ENCODE peak calls at places on chromosomes 5 and 9, in four cellular contexts. One of them, this sample, is unnamed.

GRCh38 chr9:77899679-77900354 is 131.8 kb downstream of the GNAQ start:
- DNase-seq in SK-N-SH: no peak
- DNase-seq in GM12878: no peak
- DNase-seq in K562: no peak
- DNase-seq in this sample: no peak

GRCh38 chr9:106689089-106689488 is 173.9 kb upstream of the ZNF462 start:
- DNase-seq in SK-N-SH: no peak
- DNase-seq in GM12878: no peak
- DNase-seq in K562: no peak
- DNase-seq in this sample: no peak

GRCh38 chr5:142869883-142870282 is 99.7 kb downstream of the ARHGAP26 start:
- DNase-seq in K562: no peak
- DNase-seq in GM12878: no peak
- DNase-seq in SK-N-SH: no peak
- DNase-seq in this sample: no peak

GRCh38 chr5:131377785-131378325 is 114.0 kb downstream of the CDC42SE2 start:
- DNase-seq in GM12878: no peak
- DNase-seq in SK-N-SH: no peak
- DNase-seq in K562: no peak
- DNase-seq in this sample: no peak

GRCh38 chr9:108209132-108209700 is 646.6 kb downstream of the ACTL7B start:
- DNase-seq in SK-N-SH: no peak
- DNase-seq in GM12878: no peak
- DNase-seq in K562: no peak
- DNase-seq in this sample: no peak

GRCh38 chr5:179234563-179235135 is 110.6 kb downstream of the ADAMTS2 start:
- DNase-seq in K562: no peak
- DNase-seq in SK-N-SH: no peak
- DNase-seq in GM12878: no peak
- DNase-seq in this sample: no peak

GRCh38 chr9:77800924-77801551 is 152.9 kb upstream of the GNA14 start:
- DNase-seq in GM12878: no peak
- DNase-seq in K562: no peak
- DNase-seq in SK-N-SH: no peak
- DNase-seq in this sample: no peak

GRCh38 chr5:115246361-115246991 is 16.2 kb downstream of the PGGT1B start:
- DNase-seq in GM12878: peak
- DNase-seq in K562: peak
- DNase-seq in SK-N-SH: peak
- DNase-seq in this sample: peak

GRCh38 chr5:144369001-144369400 is 198.3 kb downstream of the KCTD16 start:
- DNase-seq in GM12878: no peak
- DNase-seq in SK-N-SH: no peak
- DNase-seq in K562: no peak
- DNase-seq in this sample: no peak

GRCh38 chr9:134484479-134484878 is 157.1 kb upstream of the COL5A1 start:
- DNase-seq in SK-N-SH: no peak
- DNase-seq in K562: no peak
- DNase-seq in GM12878: no peak
- DNase-seq in this sample: no peak

GRCh38 chr9:93167185-93167584 is 16.8 kb upstream of the WNK2 start:
- DNase-seq in K562: no peak
- DNase-seq in GM12878: no peak
- DNase-seq in SK-N-SH: no peak
- DNase-seq in this sample: no peak

GRCh38 chr5:72723584-72723983 is 92.9 kb upstream of the TNPO1 start:
- DNase-seq in GM12878: no peak
- DNase-seq in SK-N-SH: no peak
- DNase-seq in K562: no peak
- DNase-seq in this sample: no peak

GRCh38 chr9:25703826-25704357 is 25.6 kb upstream of the TUSC1 start:
- DNase-seq in GM12878: no peak
- DNase-seq in K562: no peak
- DNase-seq in SK-N-SH: no peak
- DNase-seq in this sample: no peak

GRCh38 chr5:154916874-154917273 is 21.1 kb downstream of the GEMIN5 start:
- DNase-seq in SK-N-SH: peak
- DNase-seq in GM12878: no peak
- DNase-seq in K562: no peak
- DNase-seq in this sample: no peak

GRCh38 chr5:57858905-57859304 is 376.3 kb upstream of the ACTBL2 start:
- DNase-seq in GM12878: no peak
- DNase-seq in SK-N-SH: no peak
- DNase-seq in K562: no peak
- DNase-seq in this sample: no peak

GRCh38 chr5:124801551-124801950 is 55.1 kb upstream of the ZNF608 start:
- DNase-seq in SK-N-SH: no peak
- DNase-seq in GM12878: no peak
- DNase-seq in K562: no peak
- DNase-seq in this sample: no peak

GRCh38 chr9:20505574-20505973 is 116.7 kb downstream of the MLLT3 start:
- DNase-seq in K562: no peak
- DNase-seq in SK-N-SH: no peak
- DNase-seq in GM12878: no peak
- DNase-seq in this sample: no peak

GRCh38 chr5:126947146-126948010 is 83.0 kb downstream of the MARCHF3 start:
- DNase-seq in GM12878: no peak
- DNase-seq in SK-N-SH: no peak
- DNase-seq in K562: no peak
- DNase-seq in this sample: no peak

GRCh38 chr5:87243161-87243877 is 24.4 kb upstream of the RASA1 start:
- DNase-seq in SK-N-SH: no peak
- DNase-seq in GM12878: no peak
- DNase-seq in K562: no peak
- DNase-seq in this sample: peak

GRCh38 chr5:140075371-140075770 is 32.3 kb upstream of the NRG2 start:
- DNase-seq in SK-N-SH: peak
- DNase-seq in GM12878: no peak
- DNase-seq in K562: no peak
- DNase-seq in this sample: no peak

GRCh38 chr9:12859704-12860251 is 85.0 kb downstream of the LURAP1L start:
- DNase-seq in GM12878: no peak
- DNase-seq in K562: no peak
- DNase-seq in SK-N-SH: no peak
- DNase-seq in this sample: no peak

GRCh38 chr5:177364159-177364962 is 6.6 kb downstream of the RGS14 start:
- DNase-seq in GM12878: peak
- DNase-seq in K562: no peak
- DNase-seq in SK-N-SH: no peak
- DNase-seq in this sample: no peak

GRCh38 chr9:32430720-32431119 is 46.3 kb downstream of the ACO1 start:
- DNase-seq in K562: no peak
- DNase-seq in GM12878: no peak
- DNase-seq in SK-N-SH: no peak
- DNase-seq in this sample: no peak

GRCh38 chr9:71733176-71733575 is 35.1 kb downstream of the CEMIP2 start:
- DNase-seq in SK-N-SH: no peak
- DNase-seq in GM12878: no peak
- DNase-seq in K562: no peak
- DNase-seq in this sample: no peak

GRCh38 chr5:173645437-173645807 is 29.0 kb upstream of the BOD1 start:
- DNase-seq in SK-N-SH: no peak
- DNase-seq in GM12878: no peak
- DNase-seq in K562: no peak
- DNase-seq in this sample: peak

GRCh38 chr5:141492168-141492885 is 3.4 kb downstream of the PCDHGC5 start:
- DNase-seq in K562: no peak
- DNase-seq in GM12878: no peak
- DNase-seq in SK-N-SH: no peak
- DNase-seq in this sample: no peak

GRCh38 chr9:136853596-136854112 is 1.5 kb downstream of the MAMDC4 start:
- DNase-seq in SK-N-SH: no peak
- DNase-seq in K562: no peak
- DNase-seq in GM12878: no peak
- DNase-seq in this sample: no peak

GRCh38 chr9:15711531-15712295 is 158.9 kb downstream of the CCDC171 start:
- DNase-seq in K562: no peak
- DNase-seq in SK-N-SH: no peak
- DNase-seq in GM12878: no peak
- DNase-seq in this sample: no peak

GRCh38 chr5:120869831-120870230 is 405.7 kb downstream of the PRR16 start:
- DNase-seq in GM12878: no peak
- DNase-seq in K562: no peak
- DNase-seq in SK-N-SH: no peak
- DNase-seq in this sample: no peak

GRCh38 chr9:89177401-89178161 is 1.0 kb downstream of the SHC3 start:
- DNase-seq in GM12878: no peak
- DNase-seq in K562: no peak
- DNase-seq in SK-N-SH: peak
- DNase-seq in this sample: no peak

GRCh38 chr5:80569961-80570786 is at the start of gene ANKRD34B:
- DNase-seq in SK-N-SH: peak
- DNase-seq in GM12878: no peak
- DNase-seq in K562: peak
- DNase-seq in this sample: no peak

GRCh38 chr9:133484671-133485437 is 6.0 kb upstream of the SLC2A6 start:
- DNase-seq in K562: peak
- DNase-seq in SK-N-SH: peak
- DNase-seq in GM12878: no peak
- DNase-seq in this sample: no peak

GRCh38 chr5:164998590-164998989 is 1493.2 kb downstream of the MAT2B start:
- DNase-seq in SK-N-SH: no peak
- DNase-seq in GM12878: no peak
- DNase-seq in K562: no peak
- DNase-seq in this sample: no peak

GRCh38 chr5:149256451-149256850 is 15.2 kb upstream of the AFAP1L1 start:
- DNase-seq in SK-N-SH: no peak
- DNase-seq in GM12878: no peak
- DNase-seq in K562: no peak
- DNase-seq in this sample: no peak

GRCh38 chr9:78871452-78872331 is 574.8 kb downstream of the PSAT1 start:
- DNase-seq in GM12878: no peak
- DNase-seq in SK-N-SH: no peak
- DNase-seq in K562: no peak
- DNase-seq in this sample: no peak

GRCh38 chr9:73916016-73916673 is 581.0 kb upstream of the RORB start:
- DNase-seq in GM12878: no peak
- DNase-seq in K562: no peak
- DNase-seq in SK-N-SH: peak
- DNase-seq in this sample: peak

GRCh38 chr9:120715331-120715924 is 1.2 kb upstream of the MEGF9 start:
- DNase-seq in SK-N-SH: peak
- DNase-seq in K562: no peak
- DNase-seq in GM12878: no peak
- DNase-seq in this sample: no peak

GRCh38 chr5:169083394-169084018 is 217.4 kb downstream of the SLIT3 start:
- DNase-seq in K562: no peak
- DNase-seq in GM12878: no peak
- DNase-seq in SK-N-SH: no peak
- DNase-seq in this sample: peak

GRCh38 chr5:78613151-78613533 is 35.4 kb downstream of the LHFPL2 start:
- DNase-seq in SK-N-SH: no peak
- DNase-seq in K562: no peak
- DNase-seq in GM12878: no peak
- DNase-seq in this sample: no peak
- H2AFZ ChIP-seq in SK-N-SH: no peak
- H2AFZ ChIP-seq in K562: no peak
- H2AFZ ChIP-seq in GM12878: no peak
- H2AFZ ChIP-seq in this sample: no peak

GRCh38 chr5:98791110-98791509 is 17.6 kb downstream of the RGMB start:
- DNase-seq in SK-N-SH: no peak
- DNase-seq in GM12878: no peak
- DNase-seq in K562: no peak
- DNase-seq in this sample: no peak
- TF ChIP-seq FOXM1 in SK-N-SH: no peak
- TF ChIP-seq FOXM1 in GM12878: no peak
- TF ChIP-seq FOXM1 in K562: no peak
- TF ChIP-seq FOXM1 in this sample: no peak

GRCh38 chr5:117665121-117665520 is 1090.5 kb upstream of the SEMA6A start:
- DNase-seq in SK-N-SH: no peak
- DNase-seq in GM12878: no peak
- DNase-seq in K562: no peak
- DNase-seq in this sample: no peak

DNA sequence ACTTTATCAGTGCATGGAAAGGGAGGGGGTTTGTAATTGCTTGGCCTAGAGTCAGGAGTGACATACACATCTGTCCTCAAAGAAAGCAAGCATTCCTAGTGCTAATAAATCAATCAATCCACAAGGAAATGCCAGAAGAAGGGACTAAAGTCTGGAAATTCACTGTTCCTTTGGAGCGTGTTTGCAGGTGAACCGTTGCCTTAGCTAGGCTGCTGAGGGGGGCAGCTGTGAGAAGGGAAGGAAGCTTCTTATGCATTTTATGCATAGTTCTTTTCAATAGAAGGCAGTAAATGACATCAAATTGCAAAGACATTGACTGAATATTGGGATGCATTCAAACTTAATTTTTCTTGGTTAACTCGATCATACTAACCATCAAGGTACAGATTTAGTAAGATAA is 1092.5 kb upstream of the SEMA6A start:
- DNase-seq in GM12878: no peak
- DNase-seq in SK-N-SH: no peak
- DNase-seq in K562: no peak
- DNase-seq in this sample: no peak
- H2AFZ ChIP-seq in GM12878: no peak
- H2AFZ ChIP-seq in SK-N-SH: no peak
- H2AFZ ChIP-seq in K562: no peak
- H2AFZ ChIP-seq in this sample: no peak

DNA sequence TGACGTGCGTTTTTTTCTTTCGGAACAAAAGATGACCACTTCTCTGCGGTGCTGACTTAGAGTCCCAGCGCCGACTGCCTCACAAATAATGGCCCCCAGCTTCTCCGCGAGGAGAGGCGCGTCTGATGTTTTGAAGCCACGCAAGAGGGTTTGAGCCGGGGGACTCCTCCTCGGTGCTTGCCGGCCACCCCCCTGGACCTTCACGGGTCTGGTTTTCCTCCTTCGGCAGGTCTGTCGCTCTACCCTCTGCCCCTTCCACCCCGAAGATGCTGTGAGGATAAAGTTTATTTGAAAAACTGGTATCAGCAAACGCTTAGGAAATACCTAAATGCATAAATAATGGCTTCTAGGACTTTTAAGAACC is 584 bp downstream of the USP20 start:
- DNase-seq in GM12878: no peak
- DNase-seq in K562: no peak
- DNase-seq in SK-N-SH: peak
- DNase-seq in this sample: no peak
- TF ChIP-seq FOXM1 in GM12878: no peak
- TF ChIP-seq FOXM1 in K562: no peak
- TF ChIP-seq FOXM1 in SK-N-SH: no peak
- TF ChIP-seq FOXM1 in this sample: no peak

This sample was measured in HepG2.